ENCODE peak calls at places on chromosomes 1 and 21, in five cellular contexts. Z, I, B, E and U are unnamed samples.

GRCh38 chr1:207840380-207840779 is 70.5 kb downstream of the CD34 start:
- DNase-seq in B (no peak), I (no peak), Z (no peak), E (no peak), U (no peak)

GRCh38 chr1:204445860-204446412 is 34.3 kb upstream of the PPP1R15B start:
- DNase-seq in I (no peak), E (peak), B (peak), Z (peak), U (no peak)

GRCh38 chr1:101003012-101003650 is 22.5 kb downstream of the DPH5 start:
- DNase-seq in I (no peak), E (peak), B (no peak), Z (no peak), U (no peak)

GRCh38 chr1:220787069-220787614 is 429 bp downstream of the MTARC1 start:
- DNase-seq in I (no peak), E (peak), Z (no peak), B (no peak), U (peak)

GRCh38 chr1:61191140-61191720 is 108.9 kb downstream of the NFIA start:
- DNase-seq in I (no peak), Z (no peak), B (no peak), E (no peak), U (no peak)

GRCh38 chr1:170680428-170680827 is 16.5 kb downstream of the PRRX1 start:
- DNase-seq in Z (no peak), E (no peak), I (no peak), B (no peak), U (no peak)

GRCh38 chr1:211468595-211468994 is 23.4 kb downstream of the RD3 start:
- DNase-seq in E (no peak), I (no peak), Z (no peak), B (no peak), U (no peak)

GRCh38 chr1:159802060-159802459 is at the start of gene FCRL6:
- DNase-seq in I (no peak), Z (no peak), E (no peak), B (no peak), U (no peak)

GRCh38 chr1:181173761-181174371 is 85.4 kb downstream of the IER5 start:
- DNase-seq in Z (no peak), B (no peak), I (no peak), E (no peak), U (no peak)

GRCh38 chr1:31769720-31770390 is 5.7 kb upstream of the ADGRB2 start:
- DNase-seq in B (no peak), Z (no peak), E (no peak), I (no peak), U (no peak)

GRCh38 chr1:193322218-193322617 is 135.8 kb upstream of the B3GALT2 start:
- DNase-seq in I (no peak), B (no peak), Z (no peak), E (no peak), U (peak)

GRCh38 chr1:27868932-27869718 is 3.2 kb upstream of the THEMIS2 start:
- DNase-seq in I (peak), B (peak), Z (no peak), E (no peak), U (no peak)

GRCh38 chr1:206687251-206687914 is 2.7 kb downstream of the MAPKAPK2 start:
- DNase-seq in I (no peak), E (no peak), B (no peak), Z (no peak), U (no peak)

GRCh38 chr1:145983206-145983675 is 13.1 kb downstream of the TXNIP start:
- DNase-seq in B (no peak), E (no peak), I (no peak), Z (no peak), U (no peak)

GRCh38 chr1:90926971-90927370 is 94.9 kb downstream of the ZNF644 start:
- DNase-seq in E (no peak), Z (peak), I (no peak), B (no peak), U (no peak)

GRCh38 chr1:53553734-53554509 is 94.7 kb downstream of the DMRTB1 start:
- DNase-seq in E (no peak), Z (no peak), B (no peak), I (no peak), U (no peak)

GRCh38 chr1:64223329-64224151 is 20.1 kb downstream of the UBE2U start:
- DNase-seq in I (peak), Z (no peak), E (no peak), B (no peak), U (no peak)

GRCh38 chr1:47663286-47663685 is 225.4 kb downstream of the FOXD2 start:
- DNase-seq in B (no peak), E (no peak), Z (no peak), I (no peak), U (no peak)

GRCh38 chr1:155946633-155947219 is 5.3 kb downstream of the RXFP4 start:
- DNase-seq in E (no peak), I (no peak), B (no peak), Z (no peak), U (no peak)

GRCh38 chr1:8600336-8600735 is 217.1 kb downstream of the RERE start:
- DNase-seq in B (no peak), E (no peak), Z (no peak), I (no peak), U (no peak)

GRCh38 chr1:8604041-8604942 is 213.1 kb downstream of the RERE start:
- DNase-seq in E (no peak), B (no peak), Z (no peak), I (peak), U (no peak)

GRCh38 chr1:8603220-8603616 is 214.2 kb downstream of the RERE start:
- DNase-seq in Z (no peak), E (no peak), I (no peak), B (no peak), U (no peak)

GRCh38 chr1:8599813-8600212 is 217.6 kb downstream of the RERE start:
- DNase-seq in E (no peak), Z (no peak), B (no peak), I (no peak), U (no peak)

DNA sequence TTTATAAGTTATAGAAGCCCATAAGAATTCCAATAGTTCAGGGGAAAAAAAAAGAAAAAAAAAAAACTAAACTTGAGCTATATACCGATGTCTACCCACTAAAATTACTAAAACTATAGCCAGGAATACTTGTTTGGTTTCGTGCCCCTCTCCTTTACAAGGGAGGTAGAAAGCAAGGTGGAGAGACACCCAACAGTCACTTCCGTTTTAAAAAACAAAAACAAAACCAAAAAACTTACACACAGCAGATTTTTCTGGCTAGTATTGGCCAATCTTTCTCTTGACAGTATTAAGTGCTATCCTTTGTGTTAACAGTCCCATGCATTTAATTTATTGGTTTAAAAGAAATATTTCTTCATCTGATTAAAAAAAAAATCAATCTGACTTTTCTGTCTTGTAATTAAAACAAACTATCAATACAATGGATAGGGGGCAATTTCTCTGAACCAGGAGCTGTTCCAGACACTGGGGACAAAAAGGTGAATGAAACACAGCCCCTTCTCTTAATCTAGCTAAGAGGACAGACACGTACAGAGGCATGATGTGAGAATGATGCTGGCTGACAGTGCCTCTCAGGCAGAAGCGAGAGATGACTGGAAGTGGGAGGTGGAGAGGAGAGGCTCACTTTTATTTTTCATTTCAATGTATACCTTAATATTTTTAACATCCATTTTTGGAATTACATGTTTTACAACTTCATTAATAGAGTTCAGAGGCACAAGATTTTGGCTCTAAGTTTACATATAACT is 214.8 kb downstream of the RERE start:
- DNase-seq in B (no peak), E (no peak), I (no peak), Z (no peak), U (no peak)
- TF ChIP-seq YY1 in B (no peak), E (no peak), I (no peak), Z (no peak), U (no peak)

DNA sequence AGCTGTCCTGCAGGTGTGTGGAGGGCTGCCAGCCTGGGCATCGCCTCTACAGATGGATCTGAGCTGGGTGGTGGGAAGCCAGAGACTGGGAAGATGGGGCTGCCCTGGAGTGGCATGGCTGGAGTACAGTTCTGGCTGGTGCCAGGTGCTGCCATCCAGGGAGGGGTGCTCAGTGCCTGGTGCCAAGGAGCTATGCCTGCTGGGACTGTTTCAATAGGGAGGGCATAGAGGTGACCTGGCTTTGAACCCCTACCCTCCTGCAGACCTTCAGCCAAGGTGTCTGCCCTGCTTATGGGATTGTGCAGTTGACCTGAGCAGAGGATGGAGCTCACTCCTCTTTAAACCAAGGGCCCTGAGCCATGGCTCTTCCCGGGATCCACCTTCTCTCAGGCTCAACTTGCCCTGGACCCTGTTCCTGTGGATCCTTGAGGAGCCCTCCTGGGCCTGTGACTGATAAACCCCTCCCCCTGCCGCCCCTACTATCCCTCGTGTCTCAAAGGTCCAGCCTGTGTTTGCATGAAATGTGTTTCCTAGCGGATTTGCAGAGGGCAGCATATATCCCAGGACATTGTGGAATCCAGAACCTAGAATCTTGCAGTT is 48.7 kb downstream of the PTPRU start:
- DNase-seq in I (no peak), B (no peak), Z (no peak), E (no peak), U (no peak)
- TF ChIP-seq POLR2AphosphoS5 in I (no peak), B (no peak), Z (no peak), E (no peak), U (no peak)

GRCh38 chr1:86687595-86687994 is 16.8 kb upstream of the SH3GLB1 start:
- DNase-seq in B (no peak), Z (no peak), I (no peak), E (no peak), U (no peak)
- TF ChIP-seq ZNF274 in B (no peak), Z (no peak), I (no peak), E (no peak), U (no peak)

GRCh38 chr21:31293986-31294385 is 50.1 kb downstream of the TIAM1 start:
- DNase-seq in Z (no peak), E (no peak), I (no peak), B (no peak), U (peak)

GRCh38 chr21:31298618-31299269 is 45.3 kb downstream of the TIAM1 start:
- DNase-seq in I (peak), Z (no peak), E (no peak), B (no peak), U (no peak)

GRCh38 chr21:31294691-31295090 is 49.4 kb downstream of the TIAM1 start:
- DNase-seq in B (no peak), I (no peak), Z (no peak), E (no peak), U (no peak)

GRCh38 chr21:31295676-31296075 is 48.4 kb downstream of the TIAM1 start:
- DNase-seq in B (no peak), I (no peak), Z (no peak), E (no peak), U (no peak)

GRCh38 chr21:31299291-31300147 is 44.5 kb downstream of the TIAM1 start:
- DNase-seq in I (peak), E (peak), B (no peak), Z (no peak), U (no peak)
- TF ChIP-seq YY1 in I (no peak), E (no peak), B (no peak), Z (no peak), U (no peak)